ENCODE peak calls at places on chromosomes 5 and 9, in seven cellular contexts. O, T, U, Z, H, F and W are unnamed samples.

GRCh38 chr9:15211160-15211993 is 95.6 kb downstream of the TTC39B start:
- DNase-seq in Z (peak), O (peak), H (peak), U (peak), F (no peak), T (no peak), W (peak)

GRCh38 chr5:158560170-158560569 is 539.5 kb downstream of the EBF1 start:
- DNase-seq in U (no peak), H (no peak), O (no peak), F (no peak), T (no peak), Z (peak), W (no peak)

GRCh38 chr5:147203208-147203607 is 31.6 kb upstream of the STK32A start:
- DNase-seq in O (no peak), T (no peak), H (no peak), Z (no peak), F (no peak), U (no peak), W (no peak)

GRCh38 chr5:2995035-2995434 is 243.6 kb upstream of the IRX2 start:
- DNase-seq in U (no peak), Z (no peak), O (no peak), H (no peak), T (no peak), F (no peak), W (no peak)

GRCh38 chr5:1322955-1323802 is 21.7 kb downstream of the CLPTM1L start:
- DNase-seq in F (no peak), Z (no peak), T (no peak), H (no peak), U (no peak), O (peak), W (no peak)

GRCh38 chr5:95554331-95554646 is 488 bp downstream of the SKIC3 start:
- DNase-seq in O (no peak), Z (no peak), T (no peak), F (no peak), H (no peak), U (no peak), W (no peak)

GRCh38 chr5:168404366-168404765 is 81.9 kb upstream of the RARS1 start:
- DNase-seq in T (no peak), O (no peak), Z (no peak), U (peak), H (peak), F (no peak), W (peak)

GRCh38 chr5:14428302-14429081 is 153.1 kb upstream of the OTULINL start:
- DNase-seq in F (no peak), U (peak), T (peak), Z (no peak), O (no peak), H (no peak), W (no peak)

GRCh38 chr9:4894076-4894475 is 91.0 kb upstream of the JAK2 start:
- DNase-seq in H (no peak), F (no peak), U (no peak), T (no peak), Z (no peak), O (no peak), W (no peak)

GRCh38 chr9:98271479-98271878 is 16.0 kb upstream of the TBC1D2 start:
- DNase-seq in F (no peak), H (no peak), O (no peak), U (no peak), Z (no peak), T (no peak), W (no peak)

GRCh38 chr5:43236633-43237355 is 44.8 kb downstream of the NIM1K start:
- DNase-seq in H (no peak), T (no peak), U (no peak), O (no peak), F (no peak), Z (no peak), W (no peak)

GRCh38 chr5:75856056-75856455 is 138.8 kb upstream of the POC5 start:
- DNase-seq in Z (no peak), T (no peak), O (no peak), H (no peak), U (no peak), F (no peak), W (no peak)

GRCh38 chr5:92337772-92338234 is 954.7 kb upstream of the ARRDC3 start:
- DNase-seq in U (peak), F (no peak), Z (no peak), T (no peak), H (no peak), O (no peak), W (no peak)